ENCODE peak calls at places on chromosome 12, in five cellular contexts. E is pancreas, P is A549, D is BE2C, O is cardiac muscle cell. Z is an unnamed sample. For H3K9me3 and H3K4me1, the result is how much of the 10 kb centered on the place peaks cover.

GRCh38 chr12:80216890-80217559 is 117.7 kb downstream of the OTOGL start:
- DNase-seq in E (no peak), P (no peak), D (no peak), O (no peak), Z (no peak)

GRCh38 chr12:102298022-102298421 is 100.4 kb upstream of the PMCH start:
- DNase-seq in E (no peak), P (no peak), D (no peak), O (peak), Z (no peak)

GRCh38 chr12:94689002-94689645 is 38.8 kb upstream of the TMCC3 start:
- DNase-seq in E (no peak), P (no peak), D (no peak), O (peak), Z (no peak)

GRCh38 chr12:121576851-121577391 is 3.9 kb downstream of the KDM2B start:
- DNase-seq in E (no peak), P (no peak), D (no peak), O (peak), Z (no peak)

GRCh38 chr12:124188561-124189405 is 106.1 kb upstream of the RFLNA start:
- DNase-seq in E (no peak), P (no peak), D (no peak), O (no peak), Z (no peak)

GRCh38 chr12:55847603-55848329 is 5.0 kb upstream of the MMP19 start:
- DNase-seq in E (peak), P (no peak), D (peak), O (peak), Z (peak)

GRCh38 chr12:27095346-27095745 is 13.0 kb upstream of the C12orf71 start:
- DNase-seq in E (no peak), P (no peak), D (no peak), O (no peak), Z (no peak)

GRCh38 chr12:132807295-132808222 is 21.1 kb downstream of the GOLGA3 start:
- DNase-seq in E (no peak), P (no peak), D (no peak), O (no peak), Z (no peak)

GRCh38 chr12:21144309-21144708 is 13.3 kb downstream of the SLCO1B1 start:
- DNase-seq in E (no peak), P (no peak), D (no peak), O (no peak), Z (no peak)

GRCh38 chr12:18008642-18009041 is 81.4 kb downstream of the RERGL start:
- DNase-seq in E (no peak), P (no peak), D (no peak), O (no peak), Z (no peak)

GRCh38 chr12:121326996-121327674 is 25.1 kb downstream of the ANAPC5 start:
- DNase-seq in E (no peak), P (no peak), D (peak), O (no peak), Z (no peak)

GRCh38 chr12:109994262-109995175 is 1.6 kb downstream of the GIT2 start:
- DNase-seq in E (no peak), P (no peak), D (no peak), O (peak), Z (no peak)

GRCh38 chr12:126627596-126627995 is 1562.4 kb downstream of the AACS start:
- DNase-seq in E (no peak), P (no peak), D (no peak), O (no peak), Z (no peak)

GRCh38 chr12:59699408-59700144 is 103.7 kb downstream of the SLC16A7 start:
- DNase-seq in E (no peak), P (no peak), D (no peak), O (peak), Z (no peak)

GRCh38 chr12:3704512-3705348 is 48.2 kb downstream of the CRACR2A start:
- DNase-seq in E (no peak), P (no peak), D (no peak), O (peak), Z (no peak)

GRCh38 chr12:90695415-90695814 is 259.6 kb downstream of the CCER1 start:
- DNase-seq in E (no peak), P (no peak), D (no peak), O (peak), Z (no peak)

GRCh38 chr12:123126294-123127144 is 24.4 kb downstream of the PITPNM2 start:
- DNase-seq in E (no peak), P (peak), D (no peak), O (peak), Z (no peak)

GRCh38 chr12:46507766-46508165 is 135.2 kb upstream of the SLC38A2 start:
- DNase-seq in E (no peak), P (no peak), D (no peak), O (no peak), Z (no peak)

GRCh38 chr12:41167701-41168100 is 20.4 kb upstream of the PDZRN4 start:
- DNase-seq in E (no peak), P (no peak), D (no peak), O (no peak), Z (no peak)

GRCh38 chr12:41552507-41553047 is 364.5 kb downstream of the PDZRN4 start:
- DNase-seq in E (no peak), P (no peak), D (no peak), O (no peak), Z (no peak)

GRCh38 chr12:76013603-76014002 is 18.0 kb downstream of the PHLDA1 start:
- DNase-seq in E (no peak), P (no peak), D (no peak), O (no peak), Z (no peak)

GRCh38 chr12:47317182-47317915 is 237.6 kb upstream of the AMIGO2 start:
- DNase-seq in E (no peak), P (no peak), D (no peak), O (no peak), Z (no peak)

GRCh38 chr12:116990971-116991966 is 80.5 kb downstream of the FBXW8 start:
- DNase-seq in E (no peak), P (no peak), D (no peak), O (no peak), Z (no peak)

GRCh38 chr12:69341328-69341727 is 6.9 kb upstream of the LYZ start:
- DNase-seq in E (no peak), P (no peak), D (no peak), O (no peak), Z (no peak)

GRCh38 chr12:120766569-120766965 is 40.9 kb downstream of the ACADS start:
- DNase-seq in E (no peak), P (no peak), D (no peak), O (no peak), Z (no peak)

GRCh38 chr12:104360157-104360556 is 56.6 kb downstream of the EID3 start:
- DNase-seq in E (no peak), P (no peak), D (no peak), O (no peak), Z (no peak)

GRCh38 chr12:53062977-53063707 is 13.3 kb downstream of the TNS2 start:
- DNase-seq in E (peak), P (no peak), D (no peak), O (peak), Z (no peak)

GRCh38 chr12:129687731-129688130 is 216.1 kb downstream of the TMEM132D start:
- DNase-seq in E (no peak), P (no peak), D (no peak), O (no peak), Z (no peak)
- H3K9me3 ChIP-seq in E (under half), P (under half), D (under half), O (under half), Z (under half)

GRCh38 chr12:32860182-32860581 is 36.4 kb downstream of the PKP2 start:
- DNase-seq in E (no peak), P (no peak), D (no peak), O (peak), Z (no peak)

GRCh38 chr12:32863128-32863527 is 33.4 kb downstream of the PKP2 start:
- DNase-seq in E (no peak), P (no peak), D (no peak), O (no peak), Z (peak)

GRCh38 chr12:32859389-32859788 is 37.2 kb downstream of the PKP2 start:
- DNase-seq in E (no peak), P (no peak), D (no peak), O (no peak), Z (no peak)

GRCh38 chr12:32868885-32869284 is 27.7 kb downstream of the PKP2 start:
- DNase-seq in E (no peak), P (no peak), D (no peak), O (no peak), Z (no peak)

GRCh38 chr12:32864731-32865130 is 31.8 kb downstream of the PKP2 start:
- DNase-seq in E (no peak), P (no peak), D (no peak), O (no peak), Z (no peak)
- H3K4me1 ChIP-seq in E (under half), P (under half), D (under half), O (under half), Z (under half)

DNA sequence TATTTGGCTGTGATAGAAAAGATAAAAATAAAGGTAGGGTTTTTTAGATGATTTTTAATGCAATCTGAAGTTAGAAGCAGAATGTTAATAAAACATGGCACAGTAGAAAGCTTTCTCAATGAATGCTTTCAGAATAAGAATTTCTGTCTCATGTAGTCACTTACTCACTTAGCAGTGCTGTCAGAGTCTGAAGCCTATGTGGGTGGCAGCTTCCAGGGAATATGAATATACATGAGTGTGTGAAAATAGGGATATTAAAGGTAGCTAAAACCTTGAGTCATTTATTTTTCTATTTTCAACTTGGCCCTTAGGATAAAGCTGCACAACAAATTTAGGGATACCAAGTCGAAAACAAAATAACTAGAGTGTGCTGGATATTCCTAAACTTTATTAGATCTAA is 427.9 kb downstream of the AEBP2 start:
- DNase-seq in E (no peak), P (no peak), D (no peak), O (no peak), Z (no peak)
- H3K9me3 ChIP-seq in E (under half), P (under half), D (under half), O (under half), Z (under half)

GRCh38 chr12:111428728-111429175 is 23.0 kb downstream of the SH2B3 start:
- DNase-seq in E (peak), P (no peak), D (no peak), O (peak), Z (peak)
- H3K4me1 ChIP-seq in E (under half), P (under half), D (under half), O (under half), Z (half or more)

GRCh38 chr12:5217936-5218335 is 174.3 kb downstream of the KCNA5 start:
- DNase-seq in E (no peak), P (no peak), D (no peak), O (no peak), Z (no peak)
- H3K9me3 ChIP-seq in E (under half), P (under half), D (under half), O (under half), Z (under half)

DNA sequence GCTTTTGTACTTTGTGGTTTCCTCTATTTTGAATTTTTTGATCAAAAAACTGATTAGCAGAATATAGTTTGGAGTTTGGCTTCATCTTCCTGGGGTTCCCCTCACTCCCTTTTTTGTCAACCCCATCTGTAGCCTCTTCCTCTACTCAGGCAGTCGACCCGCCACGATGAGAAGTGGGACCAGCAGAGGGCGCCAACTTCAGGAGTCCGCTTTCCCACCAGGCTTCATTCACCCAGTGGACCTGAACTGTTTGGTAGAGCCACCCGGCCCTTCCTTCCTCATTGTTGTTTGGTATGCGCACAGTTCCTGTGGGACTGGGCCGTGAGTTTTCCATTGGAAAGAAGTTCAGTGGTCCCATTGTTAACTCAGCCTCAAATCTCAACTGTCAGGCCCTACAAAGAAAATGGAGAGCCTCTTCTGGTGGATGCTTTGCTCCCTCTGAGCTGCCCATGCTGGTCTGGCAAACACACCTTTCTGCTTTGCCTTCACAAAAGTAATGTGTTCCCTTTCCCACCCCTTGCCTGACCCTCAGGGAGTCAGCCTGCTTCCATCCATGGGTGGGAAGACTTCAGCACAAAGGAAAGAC is 21.7 kb downstream of the TMBIM6 start:
- DNase-seq in E (peak), P (peak), D (peak), O (peak), Z (peak)
- H3K4me1 ChIP-seq in E (under half), P (under half), D (under half), O (under half), Z (under half)

DNA sequence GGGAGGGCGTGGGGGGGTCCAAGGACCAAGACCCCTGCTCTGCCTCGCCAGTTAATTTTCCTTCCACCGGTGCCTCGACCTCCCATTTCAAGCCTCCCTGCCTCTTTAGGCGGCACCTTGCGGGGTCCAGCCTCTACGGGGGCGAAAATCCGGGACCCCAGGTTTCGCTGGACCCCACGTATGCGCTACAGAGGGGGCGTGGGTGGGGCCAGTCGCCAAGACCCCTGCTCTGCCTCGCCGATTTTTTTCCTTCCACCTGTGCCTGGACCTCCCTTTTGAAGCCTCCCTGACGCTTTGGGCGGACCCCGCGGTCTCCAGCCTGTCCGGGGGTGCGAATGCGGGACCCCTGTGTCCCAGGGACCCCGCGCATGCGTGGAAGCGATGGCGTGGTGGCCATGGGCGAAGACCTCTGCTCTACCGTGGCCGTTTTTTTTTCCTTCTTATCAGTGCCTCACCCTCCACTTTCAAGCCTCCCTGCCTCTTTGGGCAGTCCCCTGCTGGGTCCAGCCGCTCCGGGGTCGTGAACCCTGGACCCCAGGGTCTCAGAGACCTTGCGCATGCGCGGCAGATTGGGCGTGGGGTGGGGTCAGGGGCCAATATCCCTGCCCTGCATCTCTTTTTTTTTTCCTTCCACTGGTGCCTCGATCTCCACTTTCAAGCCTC is 324.2 kb downstream of the ALG10 start:
- DNase-seq in E (no peak), P (no peak), D (no peak), O (no peak), Z (no peak)
- H3K9me3 ChIP-seq in E (under half), P (under half), D (under half), O (under half), Z (under half)